ENCODE peak calls at places on chromosome 6, in four cellular contexts. V is NCI-H460; C is central memory CD4-positive, alpha-beta T cell; Z is retinal pigment epithelial cell. I is an unnamed sample.

GRCh38 chr6:35248965-35249364 is 10.6 kb upstream of the ZNF76 start:
- DNase-seq in V (no peak), C (no peak), Z (no peak), I (no peak)

GRCh38 chr6:154605207-154605877 is 94.9 kb upstream of the CNKSR3 start:
- DNase-seq in V (no peak), Z (no peak), C (peak; percentile 23), I (no peak)

GRCh38 chr6:144156991-144157390 is 6.7 kb downstream of the STX11 start:
- DNase-seq in C (no peak), Z (no peak), V (no peak), I (no peak)

GRCh38 chr6:41636803-41637178 is 1.5 kb upstream of the MDFI start:
- DNase-seq in C (no peak), V (peak; percentile 11), Z (no peak), I (peak; percentile 92)

GRCh38 chr6:23145801-23146200 is 576.4 kb downstream of the HDGFL1 start:
- DNase-seq in V (no peak), C (no peak), Z (peak; percentile 4), I (no peak)

GRCh38 chr6:28922004-28922840 is 1.6 kb downstream of the TRIM27 start:
- DNase-seq in V (peak; percentile 30), C (no peak), Z (no peak), I (no peak)

GRCh38 chr6:45326698-45327417 is 1.3 kb upstream of the RUNX2 start:
- DNase-seq in V (no peak), C (no peak), Z (no peak), I (no peak)

GRCh38 chr6:134449781-134450180 is 131.9 kb upstream of the SGK1 start:
- DNase-seq in C (no peak), V (no peak), Z (no peak), I (no peak)

GRCh38 chr6:25346064-25346463 is 66.9 kb downstream of the CARMIL1 start:
- DNase-seq in Z (no peak), V (no peak), C (no peak), I (no peak)

GRCh38 chr6:143964667-143965066 is 43.4 kb downstream of the PLAGL1 start:
- DNase-seq in Z (no peak), V (no peak), C (no peak), I (no peak)

GRCh38 chr6:41523957-41524633 is 22.1 kb upstream of the FOXP4 start:
- DNase-seq in V (no peak), C (no peak), Z (no peak), I (peak; percentile 62)

GRCh38 chr6:160005861-160006540 is 37.1 kb downstream of the IGF2R start:
- DNase-seq in Z (no peak), V (no peak), C (no peak), I (peak; percentile 87)

GRCh38 chr6:6793388-6794250 is 205.1 kb downstream of the LY86 start:
- DNase-seq in V (no peak), C (no peak), Z (no peak), I (no peak)

GRCh38 chr6:2630362-2630761 is 120.4 kb downstream of the MYLK4 start:
- DNase-seq in V (peak; percentile 97), Z (peak; percentile 100), C (no peak), I (no peak)

GRCh38 chr6:88804701-88805100 is 158.7 kb downstream of the RNGTT start:
- DNase-seq in V (no peak), C (no peak), Z (no peak), I (no peak)

GRCh38 chr6:43917878-43918382 is 147.9 kb downstream of the VEGFA start:
- DNase-seq in C (no peak), Z (no peak), V (no peak), I (peak; percentile 35)

GRCh38 chr6:166691199-166691598 is 64.1 kb upstream of the RPS6KA2 start:
- DNase-seq in C (no peak), V (no peak), Z (peak; percentile 73), I (no peak)

GRCh38 chr6:51559059-51559458 is 528.4 kb downstream of the PKHD1 start:
- DNase-seq in V (no peak), Z (no peak), C (no peak), I (no peak)

GRCh38 chr6:89984926-89985743 is 90.9 kb downstream of the GJA10 start:
- DNase-seq in C (no peak), Z (no peak), V (no peak), I (peak; percentile 81)

GRCh38 chr6:117451607-117452164 is 25.9 kb upstream of the ROS1 start:
- DNase-seq in V (no peak), Z (no peak), C (no peak), I (no peak)

GRCh38 chr6:16292432-16292831 is 54.0 kb downstream of the GMPR start:
- DNase-seq in V (no peak), C (no peak), Z (no peak), I (no peak)

GRCh38 chr6:160137989-160138835 is 16.6 kb downstream of the SLC22A1 start:
- DNase-seq in Z (peak; percentile 10), V (peak; percentile 35), C (peak; percentile 41), I (no peak)

GRCh38 chr6:135686784-135687301 is 164.7 kb upstream of the PDE7B start:
- DNase-seq in Z (no peak), C (no peak), V (no peak), I (no peak)

GRCh38 chr6:135321012-135321621 is 140.0 kb downstream of the MYB start:
- DNase-seq in C (no peak), Z (no peak), V (no peak), I (no peak)

GRCh38 chr6:119479860-119480655 is 130.5 kb upstream of the MAN1A1 start:
- DNase-seq in V (no peak), C (no peak), Z (peak; percentile 76), I (no peak)

GRCh38 chr6:43105538-43106218 is 29.6 kb downstream of the PTK7 start:
- DNase-seq in V (no peak), C (no peak), Z (no peak), I (no peak)

GRCh38 chr6:42203217-42203616 is 8.5 kb upstream of the GUCA1B start:
- DNase-seq in Z (no peak), V (no peak), C (no peak), I (no peak)

GRCh38 chr6:161369339-161369738 is 95.5 kb upstream of the AGPAT4 start:
- DNase-seq in V (no peak), Z (peak; percentile 71), C (no peak), I (no peak)

GRCh38 chr6:43883698-43884659 is 114.0 kb downstream of the VEGFA start:
- DNase-seq in V (no peak), Z (no peak), C (no peak), I (no peak)

GRCh38 chr6:13531956-13532355 is 42.4 kb upstream of the SIRT5 start:
- DNase-seq in Z (no peak), V (no peak), C (no peak), I (no peak)

GRCh38 chr6:107345398-107345797 is 114.0 kb downstream of the PDSS2 start:
- DNase-seq in V (no peak), C (no peak), Z (no peak), I (no peak)

GRCh38 chr6:132937466-132937906 is 123.1 kb downstream of the RPS12 start:
- DNase-seq in V (peak; percentile 32), C (no peak), Z (no peak), I (no peak)

GRCh38 chr6:42136508-42137191 is 5.8 kb downstream of the C6orf132 start:
- DNase-seq in Z (no peak), V (no peak), C (no peak), I (peak; percentile 69)

I was measured in kidney.